ENCODE peak calls at places on chromosomes 3 and 15, in six cellular contexts. F is upper lobe of right lung, P is fibroblast of lung, X is sigmoid colon, E is tibial artery, G is mucosa of descending colon. J is an unnamed sample.

GRCh38 chr3:66609660-66610547 is 109.1 kb upstream of the LRIG1 start:
- DNase-seq in E (no peak), F (no peak), X (no peak), G (peak; percentile 37), P (peak; percentile 77), J (no peak)

GRCh38 chr3:55487376-55488241 is 503 bp upstream of the WNT5A start:
- DNase-seq in E (no peak), G (peak; percentile 52), X (peak; percentile 73), P (peak; percentile 67), F (peak; percentile 76), J (peak; percentile 76)

GRCh38 chr3:107235923-107236315 is 141.3 kb upstream of the CCDC54 start:
- DNase-seq in X (peak; percentile 64), F (no peak), P (peak; percentile 95), G (no peak), E (no peak), J (peak; percentile 95)

GRCh38 chr15:53534105-53534839 is 225.2 kb downstream of the WDR72 start:
- DNase-seq in X (no peak), E (no peak), P (no peak), F (no peak), G (no peak), J (no peak)

GRCh38 chr3:171620825-171621434 is 160.7 kb upstream of the TNIK start:
- DNase-seq in G (no peak), E (no peak), X (no peak), P (no peak), F (no peak), J (peak; percentile 21)

GRCh38 chr15:95551580-95551979 is 778.9 kb upstream of the NR2F2 start:
- DNase-seq in X (no peak), F (no peak), G (no peak), P (no peak), E (no peak), J (no peak)

GRCh38 chr3:151345854-151346253 is 16.5 kb upstream of the P2RY13 start:
- DNase-seq in P (peak; percentile 75), F (no peak), G (no peak), E (no peak), X (no peak), J (peak; percentile 79)

GRCh38 chr3:127754411-127755304 is 67.7 kb downstream of the MGLL start:
- DNase-seq in E (no peak), G (no peak), P (no peak), X (no peak), F (no peak), J (no peak)

GRCh38 chr3:177694316-177694715 is 497.0 kb upstream of the TBL1XR1 start:
- DNase-seq in F (no peak), E (no peak), G (no peak), X (no peak), P (peak; percentile 92), J (peak; percentile 80)

GRCh38 chr3:136612512-136612911 is 139.7 kb downstream of the STAG1 start:
- DNase-seq in P (no peak), G (no peak), X (no peak), F (no peak), E (no peak), J (no peak)

GRCh38 chr3:139935071-139935865 is at the start of gene CLSTN2:
- DNase-seq in E (peak; percentile 56), P (peak; percentile 9), X (peak; percentile 79), F (peak; percentile 70), G (peak; percentile 57), J (peak; percentile 20)

GRCh38 chr15:96052154-96052553 is 278.3 kb upstream of the NR2F2 start:
- DNase-seq in X (no peak), E (no peak), P (no peak), F (no peak), G (no peak), J (no peak)

GRCh38 chr3:114624047-114624445 is 330.2 kb downstream of the TIGIT start:
- DNase-seq in F (no peak), G (no peak), P (peak; percentile 77), E (peak; percentile 80), X (peak; percentile 92), J (peak; percentile 68)

GRCh38 chr3:74883690-74884089 is 269.2 kb upstream of the CNTN3 start:
- DNase-seq in F (no peak), E (no peak), P (peak; percentile 8), X (no peak), G (no peak), J (peak; percentile 19)

GRCh38 chr3:46946856-46947544 is 29.5 kb downstream of the CCDC12 start:
- DNase-seq in F (no peak), E (no peak), P (peak; percentile 17), X (no peak), G (peak; percentile 73), J (no peak)

GRCh38 chr15:64527263-64527984 is 67.0 kb downstream of the ZNF609 start:
- DNase-seq in G (no peak), X (no peak), E (no peak), F (no peak), P (peak; percentile 66), J (peak; percentile 82)

GRCh38 chr3:149424921-149425320 is 47.5 kb upstream of the TM4SF1 start:
- DNase-seq in G (no peak), F (no peak), P (no peak), X (no peak), E (no peak), J (no peak)

GRCh38 chr3:134641671-134642300 is 9.0 kb downstream of the KY start:
- DNase-seq in P (no peak), E (no peak), X (no peak), F (no peak), G (no peak), J (no peak)

GRCh38 chr15:42984534-42985034 is 64.0 kb upstream of the TTBK2 start:
- DNase-seq in G (no peak), X (no peak), E (no peak), P (no peak), F (no peak), J (no peak)

GRCh38 chr3:194521514-194522260 is 34.9 kb upstream of the ATP13A3 start:
- DNase-seq in P (peak; percentile 80), X (no peak), E (no peak), F (no peak), G (no peak), J (peak; percentile 96)

GRCh38 chr3:156171517-156172267 is 51.3 kb downstream of the KCNAB1 start:
- DNase-seq in F (no peak), P (no peak), G (no peak), E (no peak), X (no peak), J (no peak)

GRCh38 chr15:88647362-88648105 is 8.7 kb downstream of the ISG20 start:
- DNase-seq in G (peak; percentile 57), F (no peak), X (peak; percentile 37), E (no peak), P (no peak), J (no peak)

GRCh38 chr3:33144433-33144832 is 30.6 kb downstream of the CRTAP start:
- DNase-seq in P (no peak), X (no peak), G (no peak), E (no peak), F (no peak), J (no peak)

GRCh38 chr3:30605706-30606300 is 598 bp upstream of the TGFBR2 start:
- DNase-seq in G (no peak), F (no peak), E (no peak), X (no peak), P (no peak), J (no peak)

DNA sequence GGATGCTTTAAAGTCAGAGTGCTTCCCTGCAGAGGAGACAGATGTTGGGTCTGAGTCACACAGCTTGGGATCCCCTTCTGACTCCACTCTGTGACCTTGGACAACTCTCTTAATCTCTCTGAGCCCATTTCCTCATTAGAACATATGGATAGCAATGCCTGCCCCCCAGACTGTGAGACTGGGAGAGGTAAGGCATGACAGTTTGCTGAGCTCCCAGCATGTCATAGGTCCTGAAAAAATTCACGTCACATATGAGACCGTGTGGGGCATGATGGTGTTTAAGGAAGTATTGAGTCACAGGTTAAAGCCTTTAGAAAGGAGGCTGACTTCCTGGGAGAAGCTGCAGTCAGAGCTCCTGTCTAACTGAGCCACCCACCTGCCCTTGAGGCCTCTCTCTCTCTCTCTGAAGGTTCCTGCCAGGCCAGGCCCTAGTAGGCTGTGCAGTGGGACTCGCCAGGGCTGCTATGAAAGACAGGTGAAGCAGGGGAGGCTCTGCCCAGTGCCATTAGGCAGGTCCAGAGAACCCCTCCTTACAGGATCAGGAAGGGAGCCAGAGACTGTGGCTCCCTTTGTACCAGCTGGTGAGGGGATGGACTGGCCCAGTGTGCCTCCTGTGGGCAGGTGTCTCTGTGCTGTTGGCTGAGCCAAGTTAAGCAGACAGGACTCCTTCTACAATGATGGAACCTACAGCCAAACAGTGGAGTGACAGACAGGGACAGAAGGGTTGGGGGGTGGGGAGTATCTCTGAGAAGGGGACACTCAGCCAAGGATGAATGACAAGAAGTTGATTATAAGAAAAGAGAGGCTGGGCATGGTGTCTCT is 19.5 kb upstream of the DOCK3 start:
- DNase-seq in F (peak; percentile 34), X (no peak), E (no peak), P (no peak), G (no peak), J (peak; percentile 30)
- TF ChIP-seq CTCF in F (no peak), X (no peak), E (no peak), P (no peak), G (no peak), J (no peak)

DNA sequence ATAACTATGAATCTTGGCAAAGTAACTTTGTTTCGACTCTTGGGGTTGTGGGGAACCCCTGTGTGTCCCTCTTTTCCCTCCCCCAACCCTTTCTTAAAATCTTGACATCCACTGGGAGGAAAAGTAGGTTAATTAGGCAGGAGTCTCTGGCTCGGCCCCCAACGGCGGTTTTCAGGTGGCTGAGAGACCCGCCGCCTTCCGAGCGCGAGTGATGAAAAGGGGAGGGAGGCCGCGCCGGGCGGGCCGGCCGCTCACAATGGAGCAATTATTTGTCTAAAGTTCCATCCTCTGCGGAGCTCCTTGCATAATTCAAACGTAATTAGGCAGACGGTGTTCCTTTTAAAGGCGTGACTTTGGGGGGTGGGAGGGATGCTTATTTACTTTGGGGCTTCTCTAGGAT is 51.7 kb downstream of the ZIC4 start:
- DNase-seq in X (no peak), P (no peak), G (no peak), E (no peak), F (no peak), J (no peak)
- H3K4me3 ChIP-seq in X (no peak overlapping the region), P (no peak overlapping the region), G (no peak overlapping the region), E (no peak overlapping the region), F (no peak overlapping the region), J (no peak overlapping the region)

GRCh38 chr3:187739125-187739560 is 6.1 kb downstream of the BCL6 start:
- DNase-seq in E (no peak), P (no peak), X (no peak), F (no peak), G (peak; percentile 69), J (no peak)
- TF ChIP-seq CTCF in E (no peak), P (no peak), X (no peak), F (no peak), G (no peak), J (no peak)

DNA sequence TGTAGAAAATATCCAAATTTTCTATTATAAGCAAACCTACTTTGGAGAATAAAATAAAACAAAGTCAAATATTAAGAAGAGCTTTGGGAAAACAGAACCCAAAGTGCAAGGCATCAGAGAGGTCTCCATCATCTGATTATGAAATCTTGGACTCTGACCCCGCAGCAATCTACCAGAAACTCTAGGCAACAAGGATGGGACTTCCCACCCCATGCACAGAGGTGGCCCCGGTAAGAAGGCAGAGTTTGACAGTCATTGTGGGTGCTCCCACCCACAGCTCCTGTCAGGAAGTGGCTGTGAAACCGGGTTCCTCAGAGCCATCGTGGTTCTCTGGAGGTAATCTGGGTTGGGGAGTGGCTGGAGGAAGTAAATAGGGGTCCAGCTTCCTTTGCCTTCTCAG is 37.0 kb upstream of the TJP1 start:
- DNase-seq in G (no peak), E (no peak), X (no peak), P (no peak), F (no peak), J (no peak)
- H3K4me3 ChIP-seq in G (no peak overlapping the region), E (no peak overlapping the region), X (no peak overlapping the region), P (no peak overlapping the region), F (no peak overlapping the region), J (no peak overlapping the region)